ENCODE peak calls at places on chromosomes 11 and 22, in eight cellular contexts. T is OCI-LY7; S is effector memory CD4-positive, alpha-beta T cell; P is AML-193; N is PC-9; X is cardiac septum; A is stimulated activated CD4-positive, alpha-beta T cell treated with anti-CD3 and anti-CD28 coated beads, Interleukin-1b, Interleukin-23, amount 100 ng/mL, for 1 hour; R is HTR-8/SVneo. K is an unnamed sample.

GRCh38 chr11:81963018-81963417 is 770.6 kb downstream of the FAM181B start:
- DNase-seq in T (peak; percentile 30), S (no peak), P (peak; percentile 19), N (no peak), X (no peak), A (no peak), R (no peak), K (no peak)

GRCh38 chr11:86606270-86606848 is 66.1 kb downstream of the ME3 start:
- DNase-seq in T (no peak), S (no peak), P (no peak), N (no peak), X (no peak), A (no peak), R (no peak), K (no peak)

GRCh38 chr11:83063073-83063754 is 8.5 kb downstream of the RAB30 start:
- DNase-seq in T (peak; percentile 96), S (no peak), P (peak; percentile 12), N (peak; percentile 64), X (no peak), A (no peak), R (no peak), K (no peak)

GRCh38 chr11:134476435-134477021 is 64.5 kb upstream of the B3GAT1 start:
- DNase-seq in T (no peak), S (no peak), P (no peak), N (no peak), X (peak; percentile 50), A (no peak), R (no peak), K (no peak)

GRCh38 chr11:32779131-32779530 is 15.3 kb downstream of the CCDC73 start:
- DNase-seq in T (peak; percentile 9), S (no peak), P (no peak), N (no peak), X (no peak), A (no peak), R (no peak), K (no peak)

GRCh38 chr11:131889146-131889577 is 518.7 kb downstream of the NTM start:
- DNase-seq in T (no peak), S (no peak), P (no peak), N (no peak), X (no peak), A (no peak), R (no peak), K (peak; percentile 95)

GRCh38 chr11:2725367-2726300 is 25.8 kb upstream of the KCNQ1OT1 start:
- DNase-seq in T (no peak), S (no peak), P (no peak), N (no peak), X (no peak), A (no peak), R (no peak), K (no peak)

GRCh38 chr22:50470491-50470890 is 4.3 kb downstream of the SBF1 start:
- DNase-seq in T (peak; percentile 93), S (no peak), P (no peak), N (no peak), X (no peak), A (no peak), R (no peak), K (no peak)

GRCh38 chr11:11400635-11401232 is 47.7 kb upstream of the CSNK2A3 start:
- DNase-seq in T (peak; percentile 11), S (no peak), P (no peak), N (no peak), X (no peak), A (no peak), R (no peak), K (no peak)

GRCh38 chr11:16111690-16112089 is 244.7 kb downstream of the SOX6 start:
- DNase-seq in T (no peak), S (no peak), P (no peak), N (no peak), X (no peak), A (no peak), R (no peak), K (no peak)

GRCh38 chr11:64876835-64877341 is 1.5 kb downstream of the EHD1 start:
- DNase-seq in T (no peak), S (no peak), P (no peak), N (peak; percentile 97), X (no peak), A (no peak), R (peak; percentile 38), K (no peak)

GRCh38 chr11:61571337-61571736 is 9.5 kb downstream of the SYT7 start:
- DNase-seq in T (no peak), S (no peak), P (no peak), N (no peak), X (no peak), A (no peak), R (no peak), K (no peak)

GRCh38 chr11:59997800-59998199 is 19.2 kb upstream of the OOSP4B start:
- DNase-seq in T (no peak), S (no peak), P (no peak), N (no peak), X (no peak), A (no peak), R (no peak), K (no peak)

GRCh38 chr11:67022961-67023956 is at the start of gene SYT12:
- DNase-seq in T (no peak), S (no peak), P (no peak), N (no peak), X (no peak), A (no peak), R (peak; percentile 45), K (no peak)

GRCh38 chr22:28900379-28900778 is 17.0 kb downstream of the ZNRF3 start:
- DNase-seq in T (no peak), S (no peak), P (no peak), N (no peak), X (no peak), A (no peak), R (no peak), K (no peak)

GRCh38 chr11:27614092-27614491 is 86.2 kb downstream of the BDNF start:
- DNase-seq in T (no peak), S (no peak), P (no peak), N (no peak), X (no peak), A (no peak), R (no peak), K (no peak)

GRCh38 chr11:724063-724732 is 18.2 kb downstream of the EPS8L2 start:
- DNase-seq in T (peak; percentile 37), S (no peak), P (no peak), N (no peak), X (no peak), A (no peak), R (no peak), K (no peak)

GRCh38 chr22:35528967-35529366 is 11.7 kb upstream of the RASD2 start:
- DNase-seq in T (no peak), S (no peak), P (no peak), N (no peak), X (no peak), A (no peak), R (no peak), K (no peak)

GRCh38 chr11:119889728-119890280 is 160.8 kb upstream of the NECTIN1 start:
- DNase-seq in T (no peak), S (no peak), P (no peak), N (no peak), X (no peak), A (no peak), R (no peak), K (no peak)

GRCh38 chr22:47281126-47282106 is 519.0 kb downstream of the TBC1D22A start:
- DNase-seq in T (no peak), S (no peak), P (no peak), N (no peak), X (no peak), A (no peak), R (no peak), K (peak; percentile 70)

GRCh38 chr11:44561275-44561781 is 4.1 kb upstream of the CD82 start:
- DNase-seq in T (no peak), S (no peak), P (no peak), N (no peak), X (no peak), A (no peak), R (no peak), K (no peak)

GRCh38 chr22:42630901-42631602 is 9.3 kb downstream of the ATP5MGL start:
- DNase-seq in T (no peak), S (no peak), P (no peak), N (no peak), X (no peak), A (no peak), R (peak; percentile 61), K (no peak)

GRCh38 chr22:46008291-46008690 is 31.3 kb upstream of the WNT7B start:
- DNase-seq in T (no peak), S (no peak), P (no peak), N (no peak), X (no peak), A (no peak), R (no peak), K (no peak)

GRCh38 chr11:8062781-8063257 is 18.2 kb upstream of the TUB start:
- DNase-seq in T (no peak), S (no peak), P (no peak), N (no peak), X (no peak), A (no peak), R (no peak), K (no peak)

GRCh38 chr11:36164522-36165250 is 124.5 kb downstream of the COMMD9 start:
- DNase-seq in T (no peak), S (no peak), P (no peak), N (no peak), X (no peak), A (no peak), R (no peak), K (no peak)

GRCh38 chr11:8080674-8081590 is at the start of gene TUB:
- DNase-seq in T (no peak), S (no peak), P (no peak), N (no peak), X (no peak), A (no peak), R (peak; percentile 52), K (no peak)

GRCh38 chr11:117134431-117134830 is 9.7 kb upstream of the PAFAH1B2 start:
- DNase-seq in T (no peak), S (no peak), P (no peak), N (peak; percentile 56), X (no peak), A (no peak), R (no peak), K (no peak)

GRCh38 chr11:1705121-1706052 is 8.4 kb downstream of the KRTAP5-6 start:
- DNase-seq in T (no peak), S (no peak), P (no peak), N (peak; percentile 87), X (no peak), A (no peak), R (no peak), K (peak; percentile 42)

GRCh38 chr11:2791139-2791520 is 91.3 kb upstream of the KCNQ1OT1 start:
- DNase-seq in T (no peak), S (no peak), P (no peak), N (no peak), X (no peak), A (no peak), R (no peak), K (no peak)

GRCh38 chr22:50178871-50179869 is 6.5 kb upstream of the TRABD start:
- DNase-seq in T (no peak), S (no peak), P (no peak), N (no peak), X (no peak), A (no peak), R (no peak), K (no peak)

GRCh38 chr22:50612715-50613221 is 12.2 kb downstream of the MAPK8IP2 start:
- DNase-seq in T (peak; percentile 32), S (no peak), P (no peak), N (no peak), X (no peak), A (no peak), R (no peak), K (no peak)

GRCh38 chr11:3205261-3206127 is 13.1 kb downstream of the MRGPRG start:
- DNase-seq in T (no peak), S (no peak), P (no peak), N (no peak), X (no peak), A (no peak), R (no peak), K (no peak)

GRCh38 chr11:46188017-46188416 is 66.8 kb upstream of the PHF21A start:
- DNase-seq in T (no peak), S (no peak), P (no peak), N (no peak), X (no peak), A (no peak), R (no peak), K (no peak)

GRCh38 chr22:35561796-35562526 is 21.3 kb downstream of the RASD2 start:
- DNase-seq in T (no peak), S (no peak), P (no peak), N (peak; percentile 67), X (no peak), A (no peak), R (peak; percentile 86), K (peak; percentile 65)